ENCODE peak calls at places on chromosomes 6 and 20, in four cellular contexts. One of them, this sample, is unnamed.

GRCh38 chr20:59047938-59048680 is 5.5 kb upstream of the PRELID3B start:
- DNase-seq in GM20000: no peak
- DNase-seq in Caco-2: peak; percentile 86
- DNase-seq in NCI-H1436: no peak
- DNase-seq in this sample: no peak

GRCh38 chr6:166423781-166424180 is 41.0 kb upstream of the MPC1 start:
- DNase-seq in GM20000: no peak
- DNase-seq in NCI-H1436: no peak
- DNase-seq in Caco-2: no peak
- DNase-seq in this sample: no peak

GRCh38 chr20:48724891-48725588 is 102.8 kb downstream of the PREX1 start:
- DNase-seq in GM20000: no peak
- DNase-seq in Caco-2: no peak
- DNase-seq in NCI-H1436: no peak
- DNase-seq in this sample: no peak

GRCh38 chr6:95690328-95690727 is 113.0 kb downstream of the MANEA start:
- DNase-seq in Caco-2: no peak
- DNase-seq in GM20000: no peak
- DNase-seq in NCI-H1436: no peak
- DNase-seq in this sample: no peak

GRCh38 chr20:49624317-49624716 is 56.4 kb upstream of the PTGIS start:
- DNase-seq in GM20000: no peak
- DNase-seq in NCI-H1436: no peak
- DNase-seq in Caco-2: no peak
- DNase-seq in this sample: no peak

GRCh38 chr20:51665543-51666118 is 102.6 kb downstream of the ATP9A start:
- DNase-seq in Caco-2: peak; percentile 86
- DNase-seq in NCI-H1436: no peak
- DNase-seq in GM20000: no peak
- DNase-seq in this sample: no peak

GRCh38 chr6:11143394-11144371 is 32.2 kb upstream of the ERVFRD-1 start:
- DNase-seq in GM20000: no peak
- DNase-seq in Caco-2: peak; percentile 37
- DNase-seq in NCI-H1436: no peak
- DNase-seq in this sample: no peak

GRCh38 chr20:10978019-10978702 is 304.4 kb upstream of the JAG1 start:
- DNase-seq in GM20000: no peak
- DNase-seq in NCI-H1436: no peak
- DNase-seq in Caco-2: no peak
- DNase-seq in this sample: no peak

GRCh38 chr20:57934007-57934805 is 224.4 kb upstream of the PMEPA1 start:
- DNase-seq in GM20000: no peak
- DNase-seq in NCI-H1436: no peak
- DNase-seq in Caco-2: no peak
- DNase-seq in this sample: no peak

GRCh38 chr6:131205891-131206290 is 70.6 kb downstream of the AKAP7 start:
- DNase-seq in GM20000: no peak
- DNase-seq in NCI-H1436: no peak
- DNase-seq in Caco-2: no peak
- DNase-seq in this sample: no peak

GRCh38 chr6:8562133-8562532 is 126.8 kb upstream of the SLC35B3 start:
- DNase-seq in NCI-H1436: no peak
- DNase-seq in Caco-2: no peak
- DNase-seq in GM20000: no peak
- DNase-seq in this sample: no peak

GRCh38 chr6:50706575-50706974 is 6.8 kb upstream of the TFAP2D start:
- DNase-seq in NCI-H1436: no peak
- DNase-seq in GM20000: no peak
- DNase-seq in Caco-2: no peak
- DNase-seq in this sample: no peak

GRCh38 chr6:109186012-109186411 is 90.7 kb downstream of the CEP57L1 start:
- DNase-seq in Caco-2: no peak
- DNase-seq in GM20000: no peak
- DNase-seq in NCI-H1436: no peak
- DNase-seq in this sample: no peak

GRCh38 chr20:6637160-6637579 is 130.3 kb upstream of the BMP2 start:
- DNase-seq in NCI-H1436: no peak
- DNase-seq in GM20000: no peak
- DNase-seq in Caco-2: no peak
- DNase-seq in this sample: no peak

This sample was measured in HuH-7.5.